ENCODE peak calls at places on chromosomes 3 and 15, in five cellular contexts. R is EH, L is progenitor cell of endocrine pancreas, Y is T follicular helper cell, A is HT1080. U is an unnamed sample.

GRCh38 chr15:89068325-89068784 is 19.9 kb upstream of the ABHD2 start:
- DNase-seq in R (peak; percentile 92), L (no peak), Y (no peak), A (peak; percentile 98), U (no peak)

GRCh38 chr3:11386413-11387155 is 114.4 kb downstream of the ATG7 start:
- DNase-seq in R (no peak), L (no peak), Y (no peak), A (no peak), U (no peak)

GRCh38 chr15:91104111-91104510 is 4.1 kb downstream of the SV2B start:
- DNase-seq in R (no peak), L (no peak), Y (no peak), A (no peak), U (peak; percentile 27)

GRCh38 chr3:132730891-132731580 is 8.8 kb upstream of the NPHP3 start:
- DNase-seq in R (peak; percentile 68), L (no peak), Y (no peak), A (peak; percentile 28), U (no peak)

GRCh38 chr3:197458179-197458707 is 97.5 kb downstream of the BDH1 start:
- DNase-seq in R (no peak), L (no peak), Y (peak; percentile 10), A (no peak), U (no peak)

GRCh38 chr15:101276501-101277037 is 716 bp downstream of the SELENOS start:
- DNase-seq in R (peak; percentile 58), L (no peak), Y (no peak), A (peak; percentile 32), U (no peak)

GRCh38 chr15:93424131-93424530 is 335.1 kb upstream of the RGMA start:
- DNase-seq in R (no peak), L (no peak), Y (no peak), A (no peak), U (no peak)

GRCh38 chr3:10198761-10199688 is 34.3 kb downstream of the IRAK2 start:
- DNase-seq in R (peak; percentile 59), L (no peak), Y (peak; percentile 54), A (peak; percentile 84), U (no peak)

GRCh38 chr3:184040010-184040409 is 8.5 kb downstream of the HTR3D start:
- DNase-seq in R (peak; percentile 65), L (no peak), Y (no peak), A (peak; percentile 59), U (no peak)

GRCh38 chr15:98440917-98441316 is 207.4 kb upstream of the IGF1R start:
- DNase-seq in R (no peak), L (no peak), Y (no peak), A (no peak), U (no peak)

GRCh38 chr3:55292360-55292759 is 194.7 kb downstream of the WNT5A start:
- DNase-seq in R (no peak), L (no peak), Y (no peak), A (no peak), U (no peak)

U was measured in amygdala.